ENCODE peak calls at places on chromosomes 13 and 19, in six cellular contexts. H is stomach, W is A549, G is upper lobe of left lung, O is ovary, N is GM12878. K is an unnamed sample.

GRCh38 chr13:73722120-73722519 is 412.1 kb downstream of the KLF12 start:
- DNase-seq in H (no peak), W (no peak), G (no peak), O (no peak), N (peak), K (no peak)

GRCh38 chr13:75636339-75637095 is 387 bp downstream of the LMO7 start:
- DNase-seq in H (no peak), W (no peak), G (peak), O (peak), N (no peak), K (no peak)

GRCh38 chr19:40129425-40129824 is 38.7 kb upstream of the ZNF780A start:
- DNase-seq in H (no peak), W (no peak), G (no peak), O (no peak), N (no peak), K (no peak)

GRCh38 chr13:45040626-45041025 is 51.3 kb downstream of the GPALPP1 start:
- DNase-seq in H (no peak), W (no peak), G (no peak), O (no peak), N (no peak), K (no peak)

GRCh38 chr19:4054471-4055208 is 12.1 kb downstream of the ZBTB7A start:
- DNase-seq in H (no peak), W (no peak), G (no peak), O (no peak), N (no peak), K (no peak)

GRCh38 chr19:35107541-35107939 is 8.1 kb upstream of the FXYD3 start:
- DNase-seq in H (peak), W (no peak), G (peak), O (no peak), N (no peak), K (peak)

GRCh38 chr13:113906566-113906965 is 42.7 kb upstream of the GAS6 start:
- DNase-seq in H (peak), W (no peak), G (peak), O (peak), N (no peak), K (no peak)

GRCh38 chr19:55529636-55530230 is 7.2 kb downstream of the SBK2 start:
- DNase-seq in H (no peak), W (no peak), G (no peak), O (no peak), N (no peak), K (no peak)

GRCh38 chr13:28046981-28047380 is 53.4 kb downstream of the FLT3 start:
- DNase-seq in H (no peak), W (no peak), G (no peak), O (no peak), N (no peak), K (no peak)

GRCh38 chr13:97385146-97385545 is 48.8 kb upstream of the RAP2A start:
- DNase-seq in H (no peak), W (no peak), G (peak), O (no peak), N (no peak), K (no peak)

GRCh38 chr19:18414504-18415176 is 4.6 kb upstream of the SSBP4 start:
- DNase-seq in H (no peak), W (no peak), G (no peak), O (peak), N (no peak), K (no peak)

GRCh38 chr19:38544569-38545315 is 73.0 kb downstream of the MAP4K1 start:
- DNase-seq in H (no peak), W (no peak), G (no peak), O (no peak), N (no peak), K (no peak)

GRCh38 chr13:47144782-47145181 is 247.9 kb upstream of the HTR2A start:
- DNase-seq in H (no peak), W (no peak), G (no peak), O (no peak), N (no peak), K (no peak)

GRCh38 chr13:101514695-101515275 is 62.3 kb downstream of the ITGBL1 start:
- DNase-seq in H (no peak), W (peak), G (no peak), O (no peak), N (no peak), K (no peak)

GRCh38 chr13:76799696-76800095 is 86.5 kb downstream of the KCTD12 start:
- DNase-seq in H (no peak), W (no peak), G (no peak), O (no peak), N (no peak), K (no peak)

GRCh38 chr13:21232196-21232595 is 55.7 kb downstream of the MRPL57 start:
- DNase-seq in H (no peak), W (no peak), G (no peak), O (peak), N (no peak), K (peak)

GRCh38 chr13:112331675-112332074 is 44.5 kb upstream of the SPACA7 start:
- DNase-seq in H (no peak), W (no peak), G (no peak), O (no peak), N (no peak), K (no peak)

GRCh38 chr19:17747205-17748098 is 3.8 kb upstream of the FCHO1 start:
- DNase-seq in H (peak), W (peak), G (peak), O (peak), N (peak), K (peak)

GRCh38 chr19:28403698-28404099 is 809.3 kb downstream of the UQCRFS1 start:
- DNase-seq in H (no peak), W (no peak), G (no peak), O (no peak), N (no peak), K (no peak)

GRCh38 chr19:39409207-39409885 is 2.7 kb downstream of the ZFP36 start:
- DNase-seq in H (peak), W (peak), G (peak), O (peak), N (no peak), K (peak)

GRCh38 chr13:85993567-85993966 is 194.3 kb upstream of the SLITRK6 start:
- DNase-seq in H (no peak), W (no peak), G (no peak), O (no peak), N (no peak), K (no peak)

GRCh38 chr19:35045667-35046300 is 4.3 kb downstream of the HPN start:
- DNase-seq in H (no peak), W (peak), G (no peak), O (no peak), N (peak), K (no peak)

GRCh38 chr19:7200739-7201138 is 93.5 kb downstream of the INSR start:
- DNase-seq in H (no peak), W (no peak), G (no peak), O (no peak), N (no peak), K (no peak)

GRCh38 chr19:43353606-43354304 is at the start of gene CD177:
- DNase-seq in H (no peak), W (no peak), G (no peak), O (no peak), N (no peak), K (peak)

GRCh38 chr13:105196052-105196451 is 1339.4 kb downstream of the EFNB2 start:
- DNase-seq in H (no peak), W (no peak), G (no peak), O (no peak), N (no peak), K (no peak)

GRCh38 chr13:45482571-45483173 is 17.9 kb downstream of the COG3 start:
- DNase-seq in H (no peak), W (no peak), G (no peak), O (no peak), N (no peak), K (no peak)

GRCh38 chr19:29678484-29679106 is 13.3 kb downstream of the PLEKHF1 start:
- DNase-seq in H (no peak), W (no peak), G (no peak), O (peak), N (no peak), K (peak)
- TF ChIP-seq EP300 in H (peak), W (no peak), G (no peak), O (no peak), N (no peak), K (no peak)

GRCh38 chr19:10255358-10255757 is 3.3 kb downstream of the MRPL4 start:
- DNase-seq in H (no peak), W (no peak), G (no peak), O (no peak), N (no peak), K (no peak)

GRCh38 chr19:10252707-10253106 is 693 bp downstream of the MRPL4 start:
- DNase-seq in H (no peak), W (no peak), G (no peak), O (no peak), N (no peak), K (no peak)

GRCh38 chr19:10254244-10254643 is 2.2 kb downstream of the MRPL4 start:
- DNase-seq in H (no peak), W (no peak), G (no peak), O (no peak), N (no peak), K (no peak)

GRCh38 chr19:10256551-10256950 is 4.5 kb downstream of the MRPL4 start:
- DNase-seq in H (no peak), W (no peak), G (no peak), O (no peak), N (no peak), K (no peak)

GRCh38 chr19:10251792-10252694 is at the start of gene MRPL4:
- DNase-seq in H (peak), W (peak), G (peak), O (peak), N (peak), K (peak)
- TF ChIP-seq EP300 in H (no peak), W (no peak), G (no peak), O (no peak), N (no peak), K (no peak)

DNA sequence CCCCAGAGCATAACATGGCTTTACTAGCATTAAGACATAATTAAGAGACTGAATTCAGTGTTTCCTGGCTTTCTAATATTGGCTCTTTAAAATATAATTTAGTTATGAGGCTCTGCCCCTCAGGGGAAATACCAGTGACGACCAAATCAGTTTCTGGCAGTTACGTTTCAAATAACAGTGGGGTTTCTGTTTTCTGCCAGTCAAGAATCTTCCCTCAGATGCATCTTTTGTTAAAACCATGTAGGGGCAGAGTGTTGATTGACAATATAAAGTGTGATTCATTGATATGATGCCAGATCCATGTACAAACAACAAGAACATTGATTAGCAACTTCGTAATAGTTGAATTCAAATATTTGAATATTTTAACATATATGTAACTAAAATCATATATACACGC is 1169.7 kb downstream of the DIAPH3 start:
- DNase-seq in H (no peak), W (no peak), G (no peak), O (no peak), N (no peak), K (no peak)
- TF ChIP-seq EP300 in H (no peak), W (no peak), G (no peak), O (no peak), N (no peak), K (no peak)

GRCh38 chr13:96285729-96286128 is 195.8 kb downstream of the HS6ST3 start:
- DNase-seq in H (no peak), W (no peak), G (no peak), O (no peak), N (no peak), K (no peak)

GRCh38 chr13:96279904-96280303 is 190.0 kb downstream of the HS6ST3 start:
- DNase-seq in H (no peak), W (no peak), G (no peak), O (no peak), N (no peak), K (no peak)

GRCh38 chr13:96284971-96285370 is 195.1 kb downstream of the HS6ST3 start:
- DNase-seq in H (no peak), W (no peak), G (no peak), O (no peak), N (no peak), K (no peak)
- TF ChIP-seq EP300 in H (no peak), W (no peak), G (no peak), O (no peak), N (no peak), K (no peak)